ENCODE peak calls at places on chromosomes 7 and 10, in ten cellular contexts. X, Y, K, R, D, O, S, I, H and P are unnamed samples.

GRCh38 chr7:151857866-151858440 is 19.0 kb downstream of the PRKAG2 start:
- DNase-seq in X (no peak), Y (no peak), K (no peak), R (no peak), D (no peak), O (no peak), S (no peak), I (no peak), H (no peak), P (no peak)

GRCh38 chr7:121562274-121562673 is 166.2 kb upstream of the FAM3C start:
- DNase-seq in X (no peak), Y (no peak), K (no peak), R (no peak), D (no peak), O (no peak), S (no peak), I (peak; percentile 30), H (no peak), P (no peak)

GRCh38 chr7:100208911-100209408 is 10.8 kb upstream of the PVRIG start:
- DNase-seq in X (no peak), Y (peak; percentile 69), K (no peak), R (no peak), D (no peak), O (no peak), S (no peak), I (no peak), H (no peak), P (no peak)

GRCh38 chr10:35433851-35434426 is 97.6 kb downstream of the CCNY start:
- DNase-seq in X (no peak), Y (no peak), K (no peak), R (no peak), D (no peak), O (no peak), S (peak; percentile 37), I (peak; percentile 52), H (no peak), P (no peak)

GRCh38 chr7:35680403-35681013 is 14.4 kb downstream of the HERPUD2 start:
- DNase-seq in X (no peak), Y (no peak), K (no peak), R (no peak), D (no peak), O (no peak), S (no peak), I (no peak), H (no peak), P (no peak)

GRCh38 chr10:47452495-47453434 is 31.1 kb downstream of the ANXA8 start:
- DNase-seq in X (peak; percentile 10), Y (no peak), K (no peak), R (no peak), D (no peak), O (no peak), S (peak; percentile 47), I (no peak), H (no peak), P (no peak)

GRCh38 chr7:2038876-2039728 is 193.6 kb downstream of the MAD1L1 start:
- DNase-seq in X (no peak), Y (no peak), K (no peak), R (no peak), D (no peak), O (no peak), S (no peak), I (no peak), H (no peak), P (no peak)

GRCh38 chr10:71391701-71392100 is 5.0 kb upstream of the CDH23 start:
- DNase-seq in X (no peak), Y (no peak), K (no peak), R (no peak), D (no peak), O (no peak), S (no peak), I (no peak), H (no peak), P (no peak)

GRCh38 chr10:102824695-102825094 is 12.5 kb downstream of the CYP17A1 start:
- DNase-seq in X (no peak), Y (no peak), K (no peak), R (no peak), D (no peak), O (no peak), S (no peak), I (no peak), H (no peak), P (no peak)

GRCh38 chr10:72044417-72045041 is 43.8 kb downstream of the SPOCK2 start:
- DNase-seq in X (peak; percentile 74), Y (no peak), K (no peak), R (no peak), D (no peak), O (peak; percentile 22), S (peak; percentile 10), I (no peak), H (no peak), P (no peak)

GRCh38 chr10:124648738-124649137 is 95.4 kb downstream of the FAM53B start:
- DNase-seq in X (no peak), Y (peak; percentile 63), K (no peak), R (peak; percentile 54), D (peak; percentile 19), O (no peak), S (peak; percentile 92), I (peak; percentile 42), H (peak; percentile 49), P (no peak)

GRCh38 chr10:34392641-34393170 is 422.4 kb downstream of the PARD3 start:
- DNase-seq in X (no peak), Y (no peak), K (no peak), R (no peak), D (no peak), O (no peak), S (no peak), I (no peak), H (no peak), P (no peak)

GRCh38 chr10:92200564-92200963 is 90.3 kb downstream of the CPEB3 start:
- DNase-seq in X (no peak), Y (no peak), K (no peak), R (no peak), D (no peak), O (no peak), S (no peak), I (no peak), H (no peak), P (no peak)

GRCh38 chr7:17248527-17248926 is 49.9 kb upstream of the AHR start:
- DNase-seq in X (no peak), Y (no peak), K (no peak), R (no peak), D (no peak), O (no peak), S (no peak), I (no peak), H (no peak), P (no peak)

GRCh38 chr7:39228946-39229345 is 251.2 kb downstream of the POU6F2 start:
- DNase-seq in X (no peak), Y (no peak), K (no peak), R (no peak), D (no peak), O (no peak), S (peak; percentile 48), I (peak; percentile 67), H (no peak), P (no peak)

GRCh38 chr7:157488326-157488725 is 151.5 kb downstream of the DNAJB6 start:
- DNase-seq in X (no peak), Y (no peak), K (no peak), R (no peak), D (no peak), O (no peak), S (no peak), I (no peak), H (no peak), P (no peak)

GRCh38 chr7:42671627-42672026 is 240.2 kb downstream of the C7orf25 start:
- DNase-seq in X (no peak), Y (no peak), K (no peak), R (no peak), D (no peak), O (no peak), S (no peak), I (no peak), H (no peak), P (no peak)

GRCh38 chr7:23067271-23067670 is 38.3 kb upstream of the KLHL7 start:
- DNase-seq in X (no peak), Y (no peak), K (no peak), R (no peak), D (no peak), O (no peak), S (no peak), I (no peak), H (no peak), P (no peak)

GRCh38 chr7:5792268-5792667 is 10.8 kb upstream of the RNF216 start:
- DNase-seq in X (no peak), Y (no peak), K (no peak), R (no peak), D (no peak), O (no peak), S (no peak), I (no peak), H (no peak), P (no peak)

GRCh38 chr10:124453965-124454610 is 4.3 kb upstream of the NKX1-2 start:
- DNase-seq in X (no peak), Y (no peak), K (no peak), R (no peak), D (no peak), O (no peak), S (no peak), I (no peak), H (no peak), P (no peak)